ENCODE peak calls at places on chromosomes 7 and 10, in nine cellular contexts. Q, V, H, Y, G, B, T, X and Z are unnamed samples.

GRCh38 chr10:33772370-33773331 is 438.2 kb upstream of the NRP1 start:
- DNase-seq in H (no peak), B (peak; percentile 34), G (no peak), T (no peak), V (no peak), X (no peak), Q (peak; percentile 32), Y (no peak), Z (no peak)

GRCh38 chr10:5547934-5548660 is 23.3 kb downstream of the CALML3 start:
- DNase-seq in B (no peak), H (no peak), G (peak; percentile 90), T (no peak), Y (no peak), V (no peak), X (peak; percentile 67), Q (no peak), Z (no peak)

GRCh38 chr7:80210400-80210799 is 75.8 kb downstream of the GNAI1 start:
- DNase-seq in Q (no peak), B (no peak), T (no peak), H (no peak), V (no peak), G (no peak), X (no peak), Y (no peak), Z (no peak)

GRCh38 chr10:61804414-61804813 is 97.1 kb upstream of the ARID5B start:
- DNase-seq in G (peak; percentile 31), V (no peak), T (no peak), X (no peak), Q (no peak), Y (no peak), B (no peak), H (no peak), Z (no peak)

GRCh38 chr10:11863353-11864105 is 40.4 kb downstream of the PROSER2 start:
- DNase-seq in T (no peak), X (no peak), Y (peak; percentile 17), Q (no peak), B (no peak), G (no peak), V (no peak), H (no peak), Z (no peak)

GRCh38 chr10:71725998-71726672 is 6.6 kb upstream of the C10orf105 start:
- DNase-seq in G (no peak), T (no peak), X (no peak), Q (peak; percentile 52), B (no peak), V (no peak), H (no peak), Y (peak; percentile 79), Z (no peak)

GRCh38 chr7:142091957-142092356 is 19.6 kb upstream of the MGAM2 start:
- DNase-seq in Q (no peak), G (no peak), V (no peak), X (no peak), H (no peak), Y (no peak), T (no peak), B (no peak), Z (no peak)

GRCh38 chr7:73893342-73894101 is 32.6 kb downstream of the TMEM270 start:
- DNase-seq in X (no peak), Y (no peak), H (no peak), Q (no peak), G (no peak), B (no peak), T (no peak), V (peak; percentile 83), Z (peak; percentile 10)

GRCh38 chr7:135527025-135527424 is 17.1 kb upstream of the CNOT4 start:
- DNase-seq in Q (no peak), H (no peak), Y (no peak), G (no peak), V (no peak), T (no peak), X (no peak), B (no peak), Z (no peak)

GRCh38 chr7:27179030-27179429 is 4.9 kb upstream of the HOXA10 start:
- DNase-seq in X (peak; percentile 35), Q (no peak), G (no peak), H (no peak), V (no peak), T (no peak), B (no peak), Y (no peak), Z (no peak)

GRCh38 chr7:105306160-105306784 is 82.4 kb downstream of the SRPK2 start:
- DNase-seq in T (no peak), V (no peak), G (no peak), B (no peak), Q (no peak), X (no peak), Y (no peak), H (no peak), Z (no peak)

GRCh38 chr7:107564553-107565298 is 955 bp downstream of the DUS4L start:
- DNase-seq in V (no peak), X (no peak), Y (no peak), G (peak; percentile 92), B (no peak), Q (no peak), T (peak; percentile 82), H (no peak), Z (no peak)

GRCh38 chr7:95684037-95684436 is 87.7 kb upstream of the PDK4 start:
- DNase-seq in V (no peak), B (no peak), H (no peak), G (peak; percentile 38), Y (no peak), X (no peak), Q (no peak), T (no peak), Z (peak; percentile 4)

GRCh38 chr7:87926581-87927461 is 7.2 kb upstream of the ADAM22 start:
- DNase-seq in B (no peak), H (no peak), T (peak; percentile 67), Y (no peak), G (peak; percentile 63), V (no peak), X (no peak), Q (no peak), Z (no peak)

GRCh38 chr10:70974351-70974901 is 86.1 kb upstream of the PCBD1 start:
- DNase-seq in Y (no peak), B (no peak), G (peak; percentile 33), T (no peak), H (no peak), X (no peak), V (no peak), Q (no peak), Z (no peak)

GRCh38 chr10:118682518-118682917 is 72.3 kb downstream of the CACUL1 start:
- DNase-seq in X (no peak), Q (no peak), B (no peak), T (no peak), G (no peak), Y (no peak), H (no peak), V (no peak), Z (no peak)

GRCh38 chr7:34454381-34454780 is 203.6 kb upstream of the NPSR1 start:
- DNase-seq in T (no peak), H (no peak), Q (no peak), B (no peak), X (no peak), V (no peak), Y (no peak), G (no peak), Z (no peak)

GRCh38 chr7:95631545-95631944 is 35.2 kb upstream of the PDK4 start:
- DNase-seq in B (no peak), G (no peak), X (no peak), H (no peak), Y (no peak), Q (no peak), V (no peak), T (no peak), Z (no peak)

GRCh38 chr7:17463511-17464085 is 165.1 kb downstream of the AHR start:
- DNase-seq in Y (no peak), X (no peak), Q (no peak), T (no peak), V (no peak), B (no peak), H (no peak), G (no peak), Z (no peak)

GRCh38 chr10:1939016-1939415 is 201.7 kb upstream of the ADARB2 start:
- DNase-seq in G (no peak), B (no peak), Y (peak; percentile 78), T (no peak), V (no peak), X (no peak), H (peak; percentile 11), Q (no peak), Z (no peak)

GRCh38 chr10:72321248-72322029 is 33.3 kb downstream of the DNAJB12 start:
- DNase-seq in H (no peak), T (no peak), Y (no peak), B (peak; percentile 44), V (no peak), Q (no peak), G (no peak), X (no peak), Z (no peak)

GRCh38 chr10:89954787-89955566 is 253.6 kb downstream of the KIF20B start:
- DNase-seq in H (no peak), X (no peak), V (no peak), Q (no peak), Y (no peak), G (no peak), T (no peak), B (no peak), Z (no peak)

GRCh38 chr10:88754272-88754671 is 5.5 kb upstream of the LIPN start:
- DNase-seq in B (no peak), H (no peak), X (no peak), T (peak; percentile 26), G (no peak), Y (no peak), Q (no peak), V (no peak), Z (no peak)

GRCh38 chr7:754531-755420 is 27.7 kb upstream of the PRKAR1B start:
- DNase-seq in T (no peak), Q (no peak), G (no peak), X (no peak), H (no peak), B (peak; percentile 17), V (no peak), Y (no peak), Z (no peak)

GRCh38 chr10:119305860-119306513 is 98.6 kb downstream of the GRK5 start:
- DNase-seq in X (peak; percentile 56), H (peak; percentile 78), B (peak; percentile 85), G (peak; percentile 100), T (peak; percentile 96), Q (no peak), Y (peak; percentile 79), V (no peak), Z (no peak)

GRCh38 chr10:287814-288213 is 152.6 kb downstream of the ZMYND11 start:
- DNase-seq in B (no peak), X (no peak), H (no peak), G (peak; percentile 28), Q (peak; percentile 33), Y (no peak), V (no peak), T (no peak), Z (no peak)

GRCh38 chr10:71821909-71822763 is 28.9 kb downstream of the PSAP start:
- DNase-seq in V (no peak), H (no peak), G (peak; percentile 58), T (no peak), X (no peak), Y (no peak), B (no peak), Q (no peak), Z (no peak)